ENCODE peak calls at places on chromosomes 11 and 22, in four cellular contexts. M is lower leg skin, E is brain microvascular endothelial cell, P is right cardiac atrium. J is an unnamed sample.

GRCh38 chr22:25068701-25069100 is 116.2 kb downstream of the KIAA1671 start:
- DNase-seq in P (no peak), E (no peak), M (no peak), J (no peak)

GRCh38 chr11:19723572-19724342 is 11.1 kb downstream of the NAV2 start:
- DNase-seq in P (peak), M (no peak), E (peak), J (no peak)

GRCh38 chr11:116771935-116772334 is 852 bp downstream of the BUD13 start:
- DNase-seq in P (no peak), M (no peak), E (no peak), J (no peak)

GRCh38 chr11:12167098-12167999 is 57.0 kb downstream of the MICAL2 start:
- DNase-seq in M (no peak), P (no peak), E (peak), J (peak)

GRCh38 chr11:128180446-128181089 is 406.8 kb downstream of the ETS1 start:
- DNase-seq in M (no peak), P (no peak), E (peak), J (peak)

GRCh38 chr11:1071571-1072115 is 3.0 kb upstream of the MUC2 start:
- DNase-seq in P (peak), M (no peak), E (no peak), J (no peak)

GRCh38 chr11:15170170-15170569 is 55.4 kb downstream of the INSC start:
- DNase-seq in M (no peak), P (no peak), E (no peak), J (no peak)

GRCh38 chr11:116193321-116194114 is 579.3 kb downstream of the BUD13 start:
- DNase-seq in M (no peak), P (peak), E (peak), J (peak)

GRCh38 chr22:19179472-19180048 is 1.0 kb upstream of the SLC25A1 start:
- DNase-seq in P (peak), E (peak), M (peak), J (peak)

GRCh38 chr22:19996694-19997384 is 19.8 kb downstream of the ARVCF start:
- DNase-seq in M (no peak), P (peak), E (no peak), J (no peak)

GRCh38 chr11:102476812-102477211 is 24.2 kb upstream of the TMEM123 start:
- DNase-seq in E (no peak), P (no peak), M (peak), J (no peak)

GRCh38 chr22:29706991-29707390 is 12.8 kb upstream of the CABP7 start:
- DNase-seq in E (no peak), M (no peak), P (no peak), J (no peak)

GRCh38 chr11:47408598-47409439 is 429 bp downstream of the SLC39A13 start:
- DNase-seq in P (peak), E (peak), M (no peak), J (peak)

GRCh38 chr11:120137611-120138521 is at the start of gene TRIM29:
- DNase-seq in E (no peak), P (no peak), M (peak), J (no peak)

GRCh38 chr11:117823941-117824420 is 563 bp downstream of the FXYD2 start:
- DNase-seq in E (no peak), M (no peak), P (peak), J (no peak)

GRCh38 chr11:6705905-6706535 is 22.9 kb upstream of the MRPL17 start:
- DNase-seq in P (no peak), M (peak), E (peak), J (no peak)

GRCh38 chr11:73140213-73141030 is 1.7 kb downstream of the FCHSD2 start:
- DNase-seq in P (peak), E (peak), M (no peak), J (no peak)

GRCh38 chr11:110182886-110183285 is 89.7 kb downstream of the ZC3H12C start:
- DNase-seq in M (no peak), P (no peak), E (no peak), J (no peak)

GRCh38 chr11:67464411-67465189 is 4.5 kb downstream of the TMEM134 start:
- DNase-seq in P (peak), M (peak), E (peak), J (peak)

GRCh38 chr11:111982532-111983186 is 42.5 kb upstream of the DLAT start:
- DNase-seq in E (no peak), M (no peak), P (no peak), J (no peak)

GRCh38 chr11:104531075-104531474 is 367.1 kb upstream of the PDGFD start:
- DNase-seq in P (no peak), M (no peak), E (no peak), J (no peak)

GRCh38 chr11:65861533-65862183 is 1.4 kb downstream of the MUS81 start:
- DNase-seq in E (no peak), P (peak), M (no peak), J (no peak)
- H3K4me3 ChIP-seq in E (peak), P (peak), M (no peak), J (peak)

GRCh38 chr22:45550416-45550815 is 47.7 kb downstream of the FBLN1 start:
- DNase-seq in E (no peak), P (peak), M (no peak), J (no peak)
- H3K4me3 ChIP-seq in E (no peak), P (no peak), M (no peak), J (no peak)

GRCh38 chr11:118911880-118912741 is 13.6 kb downstream of the BCL9L start:
- DNase-seq in P (peak), E (peak), M (peak), J (peak)
- H3K4me3 ChIP-seq in P (no peak), E (peak), M (no peak), J (no peak)

GRCh38 chr11:68958211-68958610 is 22.6 kb downstream of the MRGPRD start:
- DNase-seq in M (no peak), E (no peak), P (peak), J (no peak)

GRCh38 chr11:68956547-68957254 is 24.1 kb downstream of the MRGPRD start:
- DNase-seq in E (no peak), P (peak), M (no peak), J (no peak)

GRCh38 chr11:68959465-68960298 is 21.1 kb downstream of the MRGPRD start:
- DNase-seq in M (no peak), P (no peak), E (no peak), J (no peak)

GRCh38 chr11:68956142-68956541 is 24.6 kb downstream of the MRGPRD start:
- DNase-seq in P (peak), E (no peak), M (no peak), J (no peak)

GRCh38 chr11:68954970-68955958 is 25.5 kb downstream of the MRGPRD start:
- DNase-seq in E (peak), P (peak), M (peak), J (no peak)
- H3K4me3 ChIP-seq in E (no peak), P (no peak), M (no peak), J (no peak)

GRCh38 chr22:21568207-21569075 is 927 bp downstream of the UBE2L3 start:
- DNase-seq in P (peak), E (no peak), M (no peak), J (no peak)
- H3K4me3 ChIP-seq in P (peak), E (peak), M (peak), J (peak)

DNA sequence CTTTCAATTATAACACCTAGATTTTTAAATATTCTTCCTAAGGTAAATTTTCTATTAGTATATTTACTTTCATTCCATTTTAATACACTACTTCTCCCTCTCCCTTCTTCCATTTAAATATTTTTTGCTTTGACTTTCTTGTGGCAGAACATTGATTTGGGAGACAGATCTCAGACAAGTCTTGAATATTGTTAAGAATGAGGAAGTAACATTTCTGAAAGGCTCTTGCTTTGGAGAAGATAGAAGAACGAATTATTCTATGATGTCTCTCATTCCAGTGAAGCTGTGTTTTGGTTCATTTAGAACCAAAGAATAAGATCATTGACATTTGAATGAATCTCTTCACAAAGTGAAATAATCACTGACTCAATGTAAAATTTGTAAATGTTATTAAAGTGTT is 2.4 kb downstream of the IPO7 start:
- DNase-seq in E (no peak), P (no peak), M (no peak), J (no peak)
- H3K4me3 ChIP-seq in E (no peak), P (no peak), M (no peak), J (no peak)

GRCh38 chr11:34839969-34840368 is 76.2 kb downstream of the APIP start:
- DNase-seq in P (no peak), M (no peak), E (no peak), J (no peak)
- H3K4me3 ChIP-seq in P (no peak), M (no peak), E (no peak), J (no peak)

GRCh38 chr11:2883717-2884423 is 1.7 kb downstream of the CDKN1C start:
- DNase-seq in E (no peak), P (peak), M (no peak), J (no peak)
- H3K4me3 ChIP-seq in E (peak), P (peak), M (peak), J (peak)

GRCh38 chr11:65547446-65548125 is 10.6 kb downstream of the LTBP3 start:
- DNase-seq in E (no peak), M (no peak), P (peak), J (no peak)
- H3K4me3 ChIP-seq in E (no peak), M (no peak), P (no peak), J (no peak)

GRCh38 chr22:39905686-39906085 is 4.8 kb downstream of the GRAP2 start:
- DNase-seq in M (no peak), P (no peak), E (no peak), J (no peak)

GRCh38 chr22:39907605-39908097 is 6.8 kb downstream of the GRAP2 start:
- DNase-seq in P (no peak), M (no peak), E (no peak), J (no peak)

GRCh38 chr22:39906207-39906606 is 5.3 kb downstream of the GRAP2 start:
- DNase-seq in P (no peak), M (no peak), E (no peak), J (no peak)

GRCh38 chr22:39907035-39907434 is 6.2 kb downstream of the GRAP2 start:
- DNase-seq in M (no peak), E (no peak), P (no peak), J (no peak)

DNA sequence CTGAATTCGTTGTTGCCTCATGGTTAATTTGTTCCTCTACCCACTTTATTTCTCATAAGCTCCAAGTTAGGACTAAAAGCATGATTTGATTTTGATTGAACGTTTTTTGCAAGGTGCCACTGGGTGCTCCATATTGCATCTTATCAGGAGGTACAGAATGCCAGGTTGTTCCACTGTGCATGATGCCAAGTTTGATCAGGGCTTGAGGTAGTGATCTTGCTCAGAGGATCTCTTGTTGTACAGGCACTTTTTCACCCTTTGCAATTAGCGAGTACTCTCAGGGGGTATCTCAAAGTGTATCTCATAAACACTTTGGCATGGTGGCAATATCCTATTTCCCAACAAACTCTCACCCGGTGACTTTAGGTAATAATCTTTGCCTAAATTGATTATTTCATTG is 4.0 kb downstream of the GRAP2 start:
- DNase-seq in E (no peak), M (no peak), P (no peak), J (no peak)
- H3K4me3 ChIP-seq in E (no peak), M (no peak), P (no peak), J (no peak)